ENCODE peak calls at places on chromosomes 6 and 20, in ten cellular contexts. R is cardiac fibroblast; E is GM20000; S is left cardiac atrium; X is AG08396; I is ACHN; K is activated T-helper 2 cell treated with anti-CD3 and anti-CD28 coated beads, Interferon-gamma antibody, Interleukin-2, Interleukin-4, amounts not matched to agents 10 μg/mL and 5 μg/mL and 100 μg/mL, durations not matched to agents 14 hours and 24 hours and 36 hours; Q is stimulated activated CD4-positive, alpha-beta T cell treated with anti-CD3 and anti-CD28 coated beads, TNF-alpha, amount 100 ng/mL, for 24 hours; P is DND-41; C is tibial artery. D is an unnamed sample.

GRCh38 chr20:41627611-41628244 is 9.6 kb upstream of the CHD6 start:
- DNase-seq in R (no peak), E (no peak), S (no peak), X (no peak), I (no peak), K (no peak), Q (no peak), P (no peak), C (no peak), D (no peak)

GRCh38 chr6:109239918-109240321 is 142.3 kb downstream of the CD164 start:
- DNase-seq in R (peak; percentile 56), E (no peak), S (peak; percentile 65), X (no peak), I (no peak), K (no peak), Q (no peak), P (no peak), C (no peak), D (no peak)

GRCh38 chr6:105993769-105994521 is 92.2 kb upstream of the PRDM1 start:
- DNase-seq in R (peak; percentile 54), E (peak; percentile 46), S (peak; percentile 35), X (peak; percentile 63), I (no peak), K (peak; percentile 63), Q (no peak), P (peak; percentile 77), C (peak; percentile 32), D (no peak)

GRCh38 chr20:4808872-4809271 is 87.2 kb downstream of the PRND start:
- DNase-seq in R (no peak), E (no peak), S (no peak), X (peak; percentile 50), I (no peak), K (no peak), Q (no peak), P (no peak), C (no peak), D (no peak)

GRCh38 chr6:10190042-10190441 is 224.8 kb downstream of the TFAP2A start:
- DNase-seq in R (no peak), E (no peak), S (no peak), X (no peak), I (no peak), K (no peak), Q (no peak), P (no peak), C (no peak), D (no peak)

GRCh38 chr20:36575066-36575743 is 1.8 kb downstream of the TGIF2 start:
- DNase-seq in R (peak; percentile 42), E (peak; percentile 41), S (peak; percentile 71), X (peak; percentile 66), I (peak; percentile 44), K (no peak), Q (no peak), P (peak; percentile 34), C (no peak), D (peak; percentile 45)

GRCh38 chr6:30722280-30723112 is 2.3 kb downstream of the TUBB start:
- DNase-seq in R (peak; percentile 83), E (peak; percentile 64), S (peak; percentile 78), X (peak; percentile 69), I (peak; percentile 73), K (peak; percentile 78), Q (peak; percentile 73), P (peak; percentile 82), C (peak; percentile 72), D (peak; percentile 67)

GRCh38 chr6:121944361-121944760 is 455.1 kb upstream of the HSF2 start:
- DNase-seq in R (peak; percentile 20), E (no peak), S (no peak), X (no peak), I (no peak), K (no peak), Q (no peak), P (no peak), C (no peak), D (no peak)

GRCh38 chr20:45340236-45340847 is 7.9 kb downstream of the SDC4 start:
- DNase-seq in R (no peak), E (no peak), S (no peak), X (no peak), I (no peak), K (no peak), Q (no peak), P (no peak), C (no peak), D (no peak)

GRCh38 chr20:4563534-4563933 is 158.2 kb upstream of the PRND start:
- DNase-seq in R (peak; percentile 74), E (no peak), S (no peak), X (peak; percentile 44), I (peak; percentile 64), K (no peak), Q (no peak), P (peak; percentile 59), C (no peak), D (no peak)

GRCh38 chr20:44601801-44602204 is 19.4 kb downstream of the PKIG start:
- DNase-seq in R (peak; percentile 85), E (no peak), S (peak; percentile 81), X (peak; percentile 77), I (no peak), K (no peak), Q (no peak), P (no peak), C (peak; percentile 87), D (no peak)

GRCh38 chr6:101281266-101281665 is 112.2 kb upstream of the GRIK2 start:
- DNase-seq in R (no peak), E (no peak), S (no peak), X (no peak), I (no peak), K (no peak), Q (no peak), P (no peak), C (no peak), D (no peak)

GRCh38 chr20:63591147-63591533 is 17.1 kb upstream of the HELZ2 start:
- DNase-seq in R (no peak), E (no peak), S (no peak), X (no peak), I (no peak), K (no peak), Q (no peak), P (no peak), C (no peak), D (no peak)

GRCh38 chr6:158876886-158877285 is 57.7 kb upstream of the EZR start:
- DNase-seq in R (no peak), E (no peak), S (no peak), X (no peak), I (no peak), K (no peak), Q (no peak), P (no peak), C (no peak), D (no peak)

GRCh38 chr6:127566671-127567070 is 10.3 kb upstream of the C6orf58 start:
- DNase-seq in R (no peak), E (no peak), S (no peak), X (no peak), I (no peak), K (no peak), Q (no peak), P (no peak), C (no peak), D (no peak)

GRCh38 chr20:63060057-63060991 is 53.6 kb upstream of the BHLHE23 start:
- DNase-seq in R (peak; percentile 50), E (no peak), S (peak; percentile 14), X (peak; percentile 75), I (peak; percentile 75), K (no peak), Q (no peak), P (no peak), C (peak; percentile 5), D (peak; percentile 61)